ENCODE peak calls at places on chromosome 1, in six cellular contexts. One of them, this sample, is unnamed.
A peak's percentile ranks its signal among the peaks of the same experiment; 100 is the strongest.

GRCh38 chr1:186208405-186209129 is 166.5 kb downstream of the TPR start:
- DNase-seq in amygdala: no peak
- DNase-seq in mucosa of descending colon: no peak
- DNase-seq in GF-D8: no peak
- DNase-seq in GM19239: no peak
- DNase-seq in chondrocyte: no peak
- DNase-seq in this sample: no peak

GRCh38 chr1:103371234-103371633 is 154.3 kb upstream of the RNPC3 start:
- DNase-seq in amygdala: no peak
- DNase-seq in mucosa of descending colon: no peak
- DNase-seq in GF-D8: no peak
- DNase-seq in GM19239: no peak
- DNase-seq in chondrocyte: no peak
- DNase-seq in this sample: no peak

GRCh38 chr1:167722152-167722869 is 529 bp downstream of the MPZL1 start:
- DNase-seq in amygdala: no peak
- DNase-seq in mucosa of descending colon: peak; percentile 55
- DNase-seq in GF-D8: no peak
- DNase-seq in GM19239: no peak
- DNase-seq in chondrocyte: no peak
- DNase-seq in this sample: peak; percentile 55

GRCh38 chr1:84705503-84705902 is 15.2 kb upstream of the SSX2IP start:
- DNase-seq in amygdala: no peak
- DNase-seq in mucosa of descending colon: no peak
- DNase-seq in GF-D8: no peak
- DNase-seq in GM19239: no peak
- DNase-seq in chondrocyte: no peak
- DNase-seq in this sample: no peak

GRCh38 chr1:247331172-247331525 is 518 bp downstream of the ZNF496 start:
- DNase-seq in amygdala: no peak
- DNase-seq in mucosa of descending colon: peak; percentile 83
- DNase-seq in GF-D8: peak; percentile 59
- DNase-seq in GM19239: peak; percentile 83
- DNase-seq in chondrocyte: no peak
- DNase-seq in this sample: peak; percentile 80

GRCh38 chr1:208343226-208343625 is 99.0 kb upstream of the PLXNA2 start:
- DNase-seq in amygdala: no peak
- DNase-seq in mucosa of descending colon: no peak
- DNase-seq in GF-D8: no peak
- DNase-seq in GM19239: no peak
- DNase-seq in chondrocyte: no peak
- DNase-seq in this sample: no peak

GRCh38 chr1:25800538-25801377 is 765 bp downstream of the SELENON start:
- DNase-seq in amygdala: no peak
- DNase-seq in mucosa of descending colon: no peak
- DNase-seq in GF-D8: no peak
- DNase-seq in GM19239: no peak
- DNase-seq in chondrocyte: no peak
- DNase-seq in this sample: no peak

GRCh38 chr1:184792450-184792969 is 37.9 kb upstream of the EDEM3 start:
- DNase-seq in amygdala: peak; percentile 47
- DNase-seq in mucosa of descending colon: peak; percentile 88
- DNase-seq in GF-D8: peak; percentile 89
- DNase-seq in GM19239: no peak
- DNase-seq in chondrocyte: no peak
- DNase-seq in this sample: peak; percentile 89

GRCh38 chr1:117106478-117106877 is 15.1 kb downstream of the TRIM45 start:
- DNase-seq in amygdala: no peak
- DNase-seq in mucosa of descending colon: no peak
- DNase-seq in GF-D8: no peak
- DNase-seq in GM19239: no peak
- DNase-seq in chondrocyte: no peak
- DNase-seq in this sample: no peak

GRCh38 chr1:202154766-202155477 is 5.5 kb downstream of the PTPN7 start:
- DNase-seq in amygdala: no peak
- DNase-seq in mucosa of descending colon: peak; percentile 70
- DNase-seq in GF-D8: no peak
- DNase-seq in GM19239: no peak
- DNase-seq in chondrocyte: no peak
- DNase-seq in this sample: no peak

GRCh38 chr1:86939406-86939805 is 25.0 kb downstream of the HS2ST1 start:
- DNase-seq in amygdala: no peak
- DNase-seq in mucosa of descending colon: no peak
- DNase-seq in GF-D8: no peak
- DNase-seq in GM19239: no peak
- DNase-seq in chondrocyte: no peak
- DNase-seq in this sample: no peak

GRCh38 chr1:43286115-43286514 is 734 bp upstream of the C1orf210 start:
- DNase-seq in amygdala: no peak
- DNase-seq in mucosa of descending colon: peak; percentile 62
- DNase-seq in GF-D8: no peak
- DNase-seq in GM19239: no peak
- DNase-seq in chondrocyte: peak; percentile 61
- DNase-seq in this sample: no peak

GRCh38 chr1:244154882-244155531 is 103.9 kb downstream of the ZBTB18 start:
- DNase-seq in amygdala: peak; percentile 47
- DNase-seq in mucosa of descending colon: no peak
- DNase-seq in GF-D8: no peak
- DNase-seq in GM19239: no peak
- DNase-seq in chondrocyte: no peak
- DNase-seq in this sample: peak; percentile 55

GRCh38 chr1:243821177-243821680 is 28.8 kb downstream of the AKT3 start:
- DNase-seq in amygdala: no peak
- DNase-seq in mucosa of descending colon: no peak
- DNase-seq in GF-D8: no peak
- DNase-seq in GM19239: no peak
- DNase-seq in chondrocyte: no peak
- DNase-seq in this sample: no peak

GRCh38 chr1:3393024-3393986 is 61.2 kb upstream of the ARHGEF16 start:
- DNase-seq in amygdala: no peak
- DNase-seq in mucosa of descending colon: peak; percentile 25
- DNase-seq in GF-D8: no peak
- DNase-seq in GM19239: no peak
- DNase-seq in chondrocyte: no peak
- DNase-seq in this sample: no peak

GRCh38 chr1:177170756-177171535 is at the start of gene BRINP2:
- DNase-seq in amygdala: peak; percentile 80
- DNase-seq in mucosa of descending colon: peak; percentile 40
- DNase-seq in GF-D8: no peak
- DNase-seq in GM19239: no peak
- DNase-seq in chondrocyte: no peak
- DNase-seq in this sample: no peak

GRCh38 chr1:60063561-60063960 is 10.0 kb downstream of the C1orf87 start:
- DNase-seq in amygdala: no peak
- DNase-seq in mucosa of descending colon: no peak
- DNase-seq in GF-D8: no peak
- DNase-seq in GM19239: no peak
- DNase-seq in chondrocyte: no peak
- DNase-seq in this sample: no peak

GRCh38 chr1:30522031-30523004 is 201.1 kb downstream of the MATN1 start:
- DNase-seq in amygdala: no peak
- DNase-seq in mucosa of descending colon: peak; percentile 24
- DNase-seq in GF-D8: no peak
- DNase-seq in GM19239: no peak
- DNase-seq in chondrocyte: peak; percentile 48
- DNase-seq in this sample: peak; percentile 70

GRCh38 chr1:18217398-18218043 is 109.9 kb downstream of the IGSF21 start:
- DNase-seq in amygdala: no peak
- DNase-seq in mucosa of descending colon: peak; percentile 78
- DNase-seq in GF-D8: no peak
- DNase-seq in GM19239: peak; percentile 30
- DNase-seq in chondrocyte: no peak
- DNase-seq in this sample: no peak

GRCh38 chr1:27455166-27455811 is 34.7 kb downstream of the WASF2 start:
- DNase-seq in amygdala: no peak
- DNase-seq in mucosa of descending colon: peak; percentile 32
- DNase-seq in GF-D8: no peak
- DNase-seq in GM19239: no peak
- DNase-seq in chondrocyte: no peak
- DNase-seq in this sample: no peak

GRCh38 chr1:90781429-90782020 is 64.4 kb upstream of the BARHL2 start:
- DNase-seq in amygdala: peak; percentile 11
- DNase-seq in mucosa of descending colon: no peak
- DNase-seq in GF-D8: no peak
- DNase-seq in GM19239: no peak
- DNase-seq in chondrocyte: no peak
- DNase-seq in this sample: no peak

GRCh38 chr1:197544130-197544529 is 231.2 kb downstream of the DENND1B start:
- DNase-seq in amygdala: no peak
- DNase-seq in mucosa of descending colon: no peak
- DNase-seq in GF-D8: no peak
- DNase-seq in GM19239: no peak
- DNase-seq in chondrocyte: no peak
- DNase-seq in this sample: no peak

GRCh38 chr1:225868631-225869330 is 13.4 kb downstream of the TMEM63A start:
- DNase-seq in amygdala: no peak
- DNase-seq in mucosa of descending colon: no peak
- DNase-seq in GF-D8: no peak
- DNase-seq in GM19239: no peak
- DNase-seq in chondrocyte: no peak
- DNase-seq in this sample: no peak

GRCh38 chr1:106755682-106756406 is 300.6 kb upstream of the PRMT6 start:
- DNase-seq in amygdala: no peak
- DNase-seq in mucosa of descending colon: no peak
- DNase-seq in GF-D8: no peak
- DNase-seq in GM19239: no peak
- DNase-seq in chondrocyte: no peak
- DNase-seq in this sample: no peak

GRCh38 chr1:163980391-163980790 is 578.6 kb upstream of the PBX1 start:
- DNase-seq in amygdala: no peak
- DNase-seq in mucosa of descending colon: no peak
- DNase-seq in GF-D8: no peak
- DNase-seq in GM19239: no peak
- DNase-seq in chondrocyte: no peak
- DNase-seq in this sample: no peak

GRCh38 chr1:15236226-15237145 is 10.5 kb upstream of the FHAD1 start:
- DNase-seq in amygdala: no peak
- DNase-seq in mucosa of descending colon: no peak
- DNase-seq in GF-D8: no peak
- DNase-seq in GM19239: no peak
- DNase-seq in chondrocyte: no peak
- DNase-seq in this sample: no peak

GRCh38 chr1:81335876-81336275 is 464.9 kb upstream of the ADGRL2 start:
- DNase-seq in amygdala: no peak
- DNase-seq in mucosa of descending colon: no peak
- DNase-seq in GF-D8: no peak
- DNase-seq in GM19239: no peak
- DNase-seq in chondrocyte: no peak
- DNase-seq in this sample: no peak

GRCh38 chr1:159931101-159931816 is 6.0 kb upstream of the TAGLN2 start:
- DNase-seq in amygdala: no peak
- DNase-seq in mucosa of descending colon: no peak
- DNase-seq in GF-D8: no peak
- DNase-seq in GM19239: no peak
- DNase-seq in chondrocyte: no peak
- DNase-seq in this sample: no peak

GRCh38 chr1:211599250-211599649 is 20.3 kb upstream of the SLC30A1 start:
- DNase-seq in amygdala: no peak
- DNase-seq in mucosa of descending colon: no peak
- DNase-seq in GF-D8: no peak
- DNase-seq in GM19239: no peak
- DNase-seq in chondrocyte: no peak
- DNase-seq in this sample: no peak

GRCh38 chr1:41274827-41275519 is 32.9 kb upstream of the SCMH1 start:
- DNase-seq in amygdala: no peak
- DNase-seq in mucosa of descending colon: peak; percentile 8
- DNase-seq in GF-D8: peak; percentile 77
- DNase-seq in GM19239: no peak
- DNase-seq in chondrocyte: no peak
- DNase-seq in this sample: no peak

GRCh38 chr1:31230378-31230777 is 9.3 kb downstream of the NKAIN1 start:
- DNase-seq in amygdala: no peak
- DNase-seq in mucosa of descending colon: no peak
- DNase-seq in GF-D8: no peak
- DNase-seq in GM19239: no peak
- DNase-seq in chondrocyte: no peak
- DNase-seq in this sample: no peak

GRCh38 chr1:1609822-1610485 is 5.3 kb upstream of the MIB2 start:
- DNase-seq in amygdala: no peak
- DNase-seq in mucosa of descending colon: no peak
- DNase-seq in GF-D8: no peak
- DNase-seq in GM19239: no peak
- DNase-seq in chondrocyte: no peak
- DNase-seq in this sample: no peak

GRCh38 chr1:6869002-6869380 is 83.7 kb downstream of the CAMTA1 start:
- DNase-seq in amygdala: no peak
- DNase-seq in mucosa of descending colon: no peak
- DNase-seq in GF-D8: no peak
- DNase-seq in GM19239: no peak
- DNase-seq in chondrocyte: no peak
- DNase-seq in this sample: no peak